ENCODE peak calls at places on chromosomes 3 and 15, in five cellular contexts. J is psoas muscle, L is PC-3, D is HCT116, E is OCI-LY7. O is an unnamed sample.

GRCh38 chr3:5037828-5038227 is 58.6 kb downstream of the BHLHE40 start:
- DNase-seq in J (no peak), L (no peak), D (no peak), E (no peak), O (no peak)

GRCh38 chr3:39443530-39443929 is 23.9 kb upstream of the MOBP start:
- DNase-seq in J (no peak), L (peak; percentile 25), D (no peak), E (no peak), O (no peak)

GRCh38 chr3:188900421-188900941 is 271.3 kb upstream of the TPRG1 start:
- DNase-seq in J (no peak), L (peak; percentile 82), D (peak; percentile 69), E (no peak), O (peak; percentile 12)

GRCh38 chr3:138187296-138188012 is at the start of gene ARMC8:
- DNase-seq in J (peak; percentile 62), L (peak; percentile 11), D (peak; percentile 73), E (no peak), O (peak; percentile 46)

GRCh38 chr3:105456017-105456416 is 89.3 kb downstream of the ALCAM start:
- DNase-seq in J (no peak), L (no peak), D (no peak), E (no peak), O (no peak)

GRCh38 chr3:195212033-195212748 is 58.8 kb downstream of the XXYLT1 start:
- DNase-seq in J (no peak), L (no peak), D (no peak), E (no peak), O (no peak)

GRCh38 chr3:76527773-76528172 is 512.1 kb upstream of the ROBO2 start:
- DNase-seq in J (no peak), L (no peak), D (no peak), E (no peak), O (no peak)

GRCh38 chr3:124558898-124559649 is 171.2 kb upstream of the UMPS start:
- DNase-seq in J (peak; percentile 57), L (peak; percentile 91), D (peak; percentile 48), E (no peak), O (peak; percentile 29)

GRCh38 chr3:135147657-135148056 is 352.6 kb downstream of the EPHB1 start:
- DNase-seq in J (no peak), L (no peak), D (no peak), E (no peak), O (no peak)

GRCh38 chr15:58393196-58393790 is 38.5 kb upstream of the LIPC start:
- DNase-seq in J (no peak), L (no peak), D (no peak), E (no peak), O (peak; percentile 64)

GRCh38 chr3:101849714-101850326 is 506 bp downstream of the NFKBIZ start:
- DNase-seq in J (peak; percentile 45), L (peak; percentile 39), D (no peak), E (peak; percentile 81), O (peak; percentile 16)

GRCh38 chr3:50626406-50626805 is 9.5 kb downstream of the MAPKAPK3 start:
- DNase-seq in J (no peak), L (no peak), D (no peak), E (no peak), O (no peak)

GRCh38 chr3:30649572-30650310 is 43.3 kb downstream of the TGFBR2 start:
- DNase-seq in J (no peak), L (no peak), D (no peak), E (peak; percentile 77), O (no peak)

GRCh38 chr15:46461416-46461815 is 826.6 kb downstream of the SQOR start:
- DNase-seq in J (no peak), L (no peak), D (no peak), E (no peak), O (no peak)

GRCh38 chr15:38531509-38531908 is 33.1 kb downstream of the RASGRP1 start:
- DNase-seq in J (no peak), L (peak; percentile 60), D (no peak), E (no peak), O (no peak)

GRCh38 chr3:6204891-6205290 is 656.0 kb upstream of the GRM7 start:
- DNase-seq in J (no peak), L (peak; percentile 8), D (no peak), E (peak; percentile 40), O (no peak)
- TF ChIP-seq CTCF in J (no peak), L (peak; percentile 38), D (peak; percentile 13), E (peak; percentile 83), O (no peak)

GRCh38 chr3:130963878-130964277 is 62.7 kb downstream of the ASTE1 start:
- DNase-seq in J (no peak), L (peak; percentile 93), D (peak; percentile 73), E (no peak), O (no peak)
- H3K36me3 ChIP-seq in J (peaks cover 96% of the 10 kb centered on the region), L (peaks cover 20% of the 10 kb centered on the region), D (peaks cover 4% of the 10 kb centered on the region), E (peaks cover 67% of the 10 kb centered on the region), O (no peaks in the 10 kb centered on the region)

GRCh38 chr3:128780438-128780837 is 54.5 kb downstream of the RAB7A start:
- DNase-seq in J (no peak), L (no peak), D (no peak), E (no peak), O (no peak)
- H3K4me1 ChIP-seq in J (peaks cover 93% of the 10 kb centered on the region), L (peaks cover 4% of the 10 kb centered on the region), D (no peaks in the 10 kb centered on the region), E (no peaks in the 10 kb centered on the region), O (no peaks in the 10 kb centered on the region)

GRCh38 chr15:80835338-80835737 is 56.2 kb downstream of the CEMIP start:
- DNase-seq in J (no peak), L (no peak), D (no peak), E (no peak), O (no peak)
- TF ChIP-seq CTCF in J (no peak), L (peak; percentile 42), D (peak; percentile 13), E (no peak), O (no peak)

GRCh38 chr15:28243901-28244300 is 78.1 kb downstream of the HERC2 start:
- DNase-seq in J (no peak), L (no peak), D (no peak), E (no peak), O (no peak)
- H3K36me3 ChIP-seq in J (peaks cover 86% of the 10 kb centered on the region), L (peaks cover 19% of the 10 kb centered on the region), D (peaks cover 18% of the 10 kb centered on the region), E (peaks cover 80% of the 10 kb centered on the region), O (no peaks in the 10 kb centered on the region)

GRCh38 chr3:23655749-23656148 is 150.0 kb upstream of the UBE2E1 start:
- DNase-seq in J (no peak), L (no peak), D (no peak), E (no peak), O (no peak)

GRCh38 chr3:23656199-23656598 is 149.6 kb upstream of the UBE2E1 start:
- DNase-seq in J (no peak), L (no peak), D (no peak), E (no peak), O (no peak)

GRCh38 chr3:23656821-23657220 is 148.9 kb upstream of the UBE2E1 start:
- DNase-seq in J (no peak), L (no peak), D (no peak), E (no peak), O (no peak)

GRCh38 chr3:23659274-23659673 is 146.5 kb upstream of the UBE2E1 start:
- DNase-seq in J (no peak), L (no peak), D (no peak), E (peak; percentile 96), O (no peak)

DNA sequence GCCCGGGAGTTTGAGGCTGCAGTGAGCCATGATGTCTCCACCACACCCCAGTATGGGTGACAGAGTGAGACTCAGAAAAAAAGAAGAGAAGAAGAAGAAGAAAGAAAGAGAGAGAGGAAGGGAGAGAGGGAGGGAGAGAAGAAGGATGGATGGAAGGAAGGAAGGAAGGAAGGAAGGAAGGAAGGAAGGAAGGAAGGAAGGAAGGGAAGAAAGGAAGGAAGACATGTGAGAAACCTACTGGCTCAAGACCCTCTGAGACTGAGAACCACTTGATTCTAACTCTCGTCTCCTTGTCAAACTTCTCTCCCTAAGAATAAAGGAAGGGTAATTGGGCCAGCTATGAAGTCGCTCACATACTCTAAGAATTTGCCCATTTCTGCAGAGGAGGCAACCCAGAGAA is 148.1 kb upstream of the UBE2E1 start:
- DNase-seq in J (no peak), L (no peak), D (no peak), E (no peak), O (no peak)
- H3K4me1 ChIP-seq in J (no peaks in the 10 kb centered on the region), L (no peaks in the 10 kb centered on the region), D (peaks cover 5% of the 10 kb centered on the region), E (peaks cover 91% of the 10 kb centered on the region), O (no peaks in the 10 kb centered on the region)

DNA sequence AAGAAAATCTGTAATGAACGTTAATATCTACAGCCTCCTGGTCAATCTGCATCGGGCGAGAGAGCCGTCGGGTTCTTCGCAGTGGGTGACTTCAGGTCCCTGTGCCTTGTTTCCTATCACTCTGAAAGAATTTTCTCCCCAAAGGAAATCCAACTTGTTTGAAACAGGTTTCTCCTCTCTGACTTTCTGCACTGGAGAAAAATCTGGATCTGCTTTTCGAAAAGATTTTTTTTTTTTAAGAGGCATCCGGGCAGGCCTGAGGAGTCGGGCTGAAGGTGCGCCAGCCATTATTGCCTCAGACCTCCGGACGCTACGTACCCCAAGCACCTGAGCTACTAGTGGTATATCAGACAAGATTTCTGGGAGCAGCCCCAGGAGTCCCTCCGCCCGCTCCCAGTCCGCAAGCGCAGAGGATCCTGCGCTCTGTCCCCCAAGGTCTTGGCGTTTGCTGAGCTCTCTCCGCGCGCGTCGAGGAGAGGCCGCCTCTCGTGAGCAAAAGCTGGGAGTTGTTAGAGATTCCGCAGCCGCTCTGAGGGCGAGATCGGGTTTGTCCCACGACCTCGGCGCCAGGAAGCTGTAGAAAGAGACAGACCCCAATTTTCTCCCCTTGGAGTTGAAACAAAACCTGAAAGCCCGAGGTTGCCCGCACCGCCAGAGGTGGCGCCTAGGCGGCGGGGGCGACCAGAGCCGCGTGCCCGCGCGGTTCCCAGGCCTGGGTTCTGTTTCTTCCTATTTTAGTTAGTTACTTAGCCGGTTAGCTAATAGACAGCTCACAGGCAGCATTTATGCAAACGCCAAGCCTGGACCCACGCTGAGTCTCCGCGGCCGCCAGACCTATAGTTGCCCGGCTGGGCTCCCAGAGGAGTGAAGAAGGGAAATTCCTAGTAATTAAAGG is 72.4 kb upstream of the POLG start:
- DNase-seq in J (no peak), L (no peak), D (no peak), E (no peak), O (no peak)
- TF ChIP-seq CTCF in J (no peak), L (no peak), D (no peak), E (no peak), O (no peak)

DNA sequence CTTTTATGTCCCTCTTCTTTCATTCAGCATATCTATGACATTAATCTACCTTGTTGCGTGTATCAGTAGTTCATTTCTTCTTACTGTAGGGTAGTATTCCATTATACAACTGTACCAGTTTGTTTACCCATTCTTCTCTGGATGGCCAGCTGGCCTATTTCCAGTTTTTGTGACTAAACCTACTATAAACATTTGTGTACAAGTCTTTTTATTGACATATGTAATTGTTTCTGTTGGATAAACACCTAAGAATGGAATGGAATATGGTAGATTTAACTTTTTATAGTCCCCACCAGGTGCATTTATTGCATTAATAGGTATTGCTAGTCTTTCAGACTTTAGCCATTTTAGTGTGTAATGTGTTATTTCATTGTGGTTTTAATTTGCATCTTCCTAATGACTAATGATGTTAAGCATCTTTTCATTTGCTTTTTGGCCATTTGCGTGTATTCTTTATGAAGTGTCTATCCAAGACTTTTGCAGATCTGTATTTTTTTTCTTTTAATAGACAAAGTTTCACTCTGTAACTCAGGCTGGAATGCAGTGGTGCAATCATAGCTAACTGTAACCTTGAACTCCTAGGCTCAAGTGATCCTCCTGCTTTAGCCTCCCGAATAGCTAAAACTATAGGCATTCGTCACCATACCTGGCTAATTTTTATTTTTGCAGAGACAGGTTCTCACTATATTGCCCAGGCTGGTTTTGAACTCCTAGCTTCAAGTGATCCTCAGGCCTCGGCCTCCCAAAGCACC is 41.9 kb upstream of the XRN1 start:
- DNase-seq in J (no peak), L (peak; percentile 92), D (no peak), E (no peak), O (peak; percentile 67)
- H3K36me3 ChIP-seq in J (peaks cover 88% of the 10 kb centered on the region), L (peaks cover 26% of the 10 kb centered on the region), D (peaks cover 13% of the 10 kb centered on the region), E (peaks cover 92% of the 10 kb centered on the region), O (no peaks in the 10 kb centered on the region)

GRCh38 chr3:149019581-149019980 is 28.2 kb downstream of the GYG1 start:
- DNase-seq in J (no peak), L (peak; percentile 22), D (no peak), E (no peak), O (no peak)
- H3K4me1 ChIP-seq in J (peaks cover 77% of the 10 kb centered on the region), L (peaks cover 4% of the 10 kb centered on the region), D (no peaks in the 10 kb centered on the region), E (no peaks in the 10 kb centered on the region), O (no peaks in the 10 kb centered on the region)